ENCODE peak calls at places on chromosome 5, in seven cellular contexts. O is H9, P is H1, C is IMR-90, B is mesendoderm, X is neuronal stem cell, Y is mesenchymal stem cell. F is an unnamed sample.
A peak's percentile ranks its signal among the peaks of the same experiment; 100 is the strongest.

GRCh38 chr5:140116716-140117115 is 2.8 kb downstream of the PURA start:
- DNase-seq in O (no peak), P (no peak), C (no peak), B (peak; percentile 22), X (no peak), Y (no peak), F (no peak)

GRCh38 chr5:132466453-132467291 is 23.9 kb downstream of the IRF1 start:
- DNase-seq in O (no peak), P (no peak), C (peak; percentile 17), B (peak; percentile 27), X (no peak), Y (peak; percentile 80), F (peak; percentile 31)

GRCh38 chr5:14671414-14671813 is 6.9 kb downstream of the OTULIN start:
- DNase-seq in O (no peak), P (no peak), C (peak; percentile 71), B (no peak), X (no peak), Y (peak; percentile 35), F (no peak)

GRCh38 chr5:123089971-123090640 is 1.1 kb downstream of the PRDM6 start:
- DNase-seq in O (peak; percentile 69), P (peak; percentile 81), C (peak; percentile 27), B (peak; percentile 61), X (no peak), Y (peak; percentile 19), F (peak; percentile 32)

GRCh38 chr5:132067941-132068808 is 5.4 kb upstream of the CSF2 start:
- DNase-seq in O (no peak), P (no peak), C (no peak), B (no peak), X (no peak), Y (no peak), F (no peak)

GRCh38 chr5:38835887-38836286 is 9.9 kb upstream of the OSMR start:
- DNase-seq in O (no peak), P (no peak), C (peak; percentile 33), B (peak; percentile 37), X (no peak), Y (peak; percentile 79), F (peak; percentile 8)

GRCh38 chr5:12323637-12324229 is 419.5 kb upstream of the CTNND2 start:
- DNase-seq in O (peak; percentile 99), P (peak; percentile 68), C (no peak), B (peak; percentile 52), X (no peak), Y (no peak), F (no peak)

GRCh38 chr5:43041669-43042175 is 1.6 kb upstream of the ANXA2R start:
- DNase-seq in O (no peak), P (peak; percentile 75), C (peak; percentile 94), B (peak; percentile 79), X (no peak), Y (peak; percentile 95), F (peak; percentile 80)

GRCh38 chr5:170747851-170748250 is 35.7 kb upstream of the GABRP start:
- DNase-seq in O (peak; percentile 74), P (peak; percentile 77), C (no peak), B (peak; percentile 77), X (no peak), Y (peak; percentile 28), F (peak; percentile 45)

GRCh38 chr5:60652206-60652605 is 47.8 kb downstream of the DEPDC1B start:
- DNase-seq in O (no peak), P (no peak), C (peak; percentile 94), B (peak; percentile 29), X (no peak), Y (peak; percentile 92), F (peak; percentile 34)

GRCh38 chr5:102753889-102754498 is 1.1 kb upstream of the PAM start:
- DNase-seq in O (peak; percentile 39), P (no peak), C (no peak), B (no peak), X (no peak), Y (no peak), F (no peak)

GRCh38 chr5:41707853-41708603 is 162.2 kb downstream of the OXCT1 start:
- DNase-seq in O (peak; percentile 55), P (peak; percentile 59), C (peak; percentile 76), B (peak; percentile 85), X (peak; percentile 9), Y (peak; percentile 52), F (peak; percentile 57)

GRCh38 chr5:76040806-76041205 is 42.4 kb upstream of the SV2C start:
- DNase-seq in O (no peak), P (no peak), C (no peak), B (no peak), X (no peak), Y (no peak), F (no peak)

GRCh38 chr5:74538206-74538661 is 102.3 kb downstream of the ENC1 start:
- DNase-seq in O (no peak), P (no peak), C (peak; percentile 89), B (peak; percentile 37), X (no peak), Y (peak; percentile 89), F (peak; percentile 78)

GRCh38 chr5:10762776-10763500 is 1.9 kb upstream of the DAP start:
- DNase-seq in O (no peak), P (no peak), C (peak; percentile 62), B (no peak), X (no peak), Y (no peak), F (peak; percentile 95)

GRCh38 chr5:176418251-176418650 is 1.9 kb upstream of the CLTB start:
- DNase-seq in O (no peak), P (no peak), C (no peak), B (peak; percentile 77), X (no peak), Y (no peak), F (peak; percentile 97)

GRCh38 chr5:172443441-172444109 is 10.8 kb downstream of the SH3PXD2B start:
- DNase-seq in O (no peak), P (no peak), C (peak; percentile 98), B (no peak), X (no peak), Y (peak; percentile 86), F (peak; percentile 97)

GRCh38 chr5:62134811-62135210 is 171.2 kb upstream of the KIF2A start:
- DNase-seq in O (no peak), P (no peak), C (no peak), B (no peak), X (no peak), Y (peak; percentile 26), F (no peak)

GRCh38 chr5:163585206-163585605 is 79.8 kb downstream of the MAT2B start:
- DNase-seq in O (no peak), P (no peak), C (peak; percentile 95), B (no peak), X (no peak), Y (no peak), F (no peak)

GRCh38 chr5:132064140-132064539 is 3.7 kb downstream of the IL3 start:
- DNase-seq in O (no peak), P (no peak), C (no peak), B (no peak), X (no peak), Y (no peak), F (no peak)

GRCh38 chr5:127702913-127703575 is at the start of gene CCDC192:
- DNase-seq in O (no peak), P (no peak), C (no peak), B (peak; percentile 46), X (no peak), Y (peak; percentile 29), F (no peak)

GRCh38 chr5:27341342-27341741 is 303.0 kb upstream of the CDH9 start:
- DNase-seq in O (no peak), P (no peak), C (no peak), B (no peak), X (no peak), Y (no peak), F (no peak)
- H2BK5ac ChIP-seq in O (no peak overlapping the region), P (no peak overlapping the region), C (no peak overlapping the region), B (no peak overlapping the region), X (no peak overlapping the region), Y (no peak overlapping the region), F (no peak overlapping the region)

GRCh38 chr5:178141550-178141949 is 10.7 kb downstream of the RMND5B start:
- DNase-seq in O (no peak), P (no peak), C (no peak), B (no peak), X (no peak), Y (no peak), F (no peak)

GRCh38 chr5:178145965-178146820 is 7.5 kb downstream of the NHP2 start:
- DNase-seq in O (peak; percentile 91), P (peak; percentile 89), C (peak; percentile 41), B (peak; percentile 89), X (peak; percentile 31), Y (peak; percentile 53), F (peak; percentile 86)

GRCh38 chr5:178142642-178143041 is 11.0 kb downstream of the NHP2 start:
- DNase-seq in O (no peak), P (no peak), C (no peak), B (no peak), X (no peak), Y (no peak), F (no peak)

GRCh38 chr5:178143901-178144300 is 9.8 kb downstream of the NHP2 start:
- DNase-seq in O (no peak), P (no peak), C (peak; percentile 59), B (no peak), X (no peak), Y (no peak), F (no peak)

GRCh38 chr5:178143246-178143645 is 10.4 kb downstream of the NHP2 start:
- DNase-seq in O (no peak), P (no peak), C (no peak), B (no peak), X (no peak), Y (no peak), F (no peak)
- H3K23ac ChIP-seq in O (no peak overlapping the region), P (no peak overlapping the region), C (no peak overlapping the region), B (no peak overlapping the region), X (no peak overlapping the region), Y (no peak overlapping the region), F (no peak overlapping the region)

GRCh38 chr5:145953202-145953601 is 16.8 kb downstream of the SH3RF2 start:
- DNase-seq in O (no peak), P (no peak), C (no peak), B (no peak), X (no peak), Y (no peak), F (no peak)
- H2BK5ac ChIP-seq in O (no peak overlapping the region), P (no peak overlapping the region), C (no peak overlapping the region), B (no peak overlapping the region), X (no peak overlapping the region), Y (no peak overlapping the region), F (no peak overlapping the region)

GRCh38 chr5:169356181-169356580 is 55.2 kb upstream of the SLIT3 start:
- DNase-seq in O (no peak), P (no peak), C (no peak), B (no peak), X (no peak), Y (no peak), F (no peak)

GRCh38 chr5:169354921-169355320 is 54.0 kb upstream of the SLIT3 start:
- DNase-seq in O (no peak), P (no peak), C (no peak), B (no peak), X (no peak), Y (no peak), F (peak; percentile 41)

GRCh38 chr5:169354263-169354662 is 53.3 kb upstream of the SLIT3 start:
- DNase-seq in O (no peak), P (no peak), C (peak; percentile 53), B (no peak), X (no peak), Y (peak; percentile 42), F (no peak)

GRCh38 chr5:169352901-169353300 is 52.0 kb upstream of the SLIT3 start:
- DNase-seq in O (no peak), P (no peak), C (no peak), B (no peak), X (no peak), Y (no peak), F (peak; percentile 51)

DNA sequence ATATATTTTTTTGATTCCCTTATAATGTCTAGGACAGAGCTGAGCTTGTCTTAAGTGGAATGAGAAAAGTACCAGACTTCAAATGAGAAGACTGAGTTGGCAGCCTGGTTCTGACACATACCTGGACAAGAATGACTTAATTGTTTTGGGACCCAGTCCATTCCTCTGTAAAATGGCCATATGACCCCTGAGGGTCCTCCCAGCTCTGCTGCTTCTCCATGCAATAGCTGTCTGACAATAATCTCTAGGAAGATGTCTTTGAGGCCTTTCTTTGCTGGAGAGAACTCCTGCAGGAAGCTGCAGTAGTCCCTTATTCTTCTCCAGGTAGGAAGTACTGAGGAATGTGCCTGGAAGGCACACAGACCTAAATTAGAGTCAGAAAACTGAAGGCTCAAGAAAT is 55.9 kb upstream of the SLIT3 start:
- DNase-seq in O (no peak), P (no peak), C (no peak), B (no peak), X (no peak), Y (no peak), F (no peak)
- H3K23ac ChIP-seq in O (no peak overlapping the region), P (no peak overlapping the region), C (no peak overlapping the region), B (no peak overlapping the region), X (no peak overlapping the region), Y (no peak overlapping the region), F (no peak overlapping the region)

F was measured in trophoblast cell.